ENCODE peak calls at places on chromosomes 7 and 10, in seven cellular contexts. B, G, F, N, O, R and A are unnamed samples.

GRCh38 chr7:123573896-123574467 is 16.4 kb upstream of the NDUFA5 start:
- DNase-seq in B (no peak), G (no peak), F (peak), N (no peak), O (no peak), R (no peak), A (no peak)

GRCh38 chr10:70715853-70716795 is 43.8 kb downstream of the ADAMTS14 start:
- DNase-seq in B (no peak), G (peak), F (peak), N (peak), O (peak), R (peak), A (no peak)

GRCh38 chr10:123576706-123577105 is 89.4 kb upstream of the GPR26 start:
- DNase-seq in B (no peak), G (no peak), F (no peak), N (no peak), O (no peak), R (no peak), A (no peak)

GRCh38 chr10:77248104-77248503 is 389.5 kb downstream of the KCNMA1 start:
- DNase-seq in B (no peak), G (no peak), F (no peak), N (peak), O (no peak), R (no peak), A (no peak)

GRCh38 chr10:17789396-17789795 is 19.8 kb upstream of the MRC1 start:
- DNase-seq in B (no peak), G (no peak), F (no peak), N (no peak), O (no peak), R (no peak), A (no peak)

GRCh38 chr7:156969972-156970420 is 20.5 kb downstream of the NOM1 start:
- DNase-seq in B (no peak), G (no peak), F (peak), N (peak), O (peak), R (no peak), A (no peak)

GRCh38 chr10:7526017-7526400 is 115.2 kb upstream of the SFMBT2 start:
- DNase-seq in B (no peak), G (no peak), F (no peak), N (peak), O (no peak), R (no peak), A (no peak)

GRCh38 chr10:60661627-60662026 is 116.7 kb upstream of the CDK1 start:
- DNase-seq in B (no peak), G (peak), F (peak), N (peak), O (no peak), R (no peak), A (no peak)

GRCh38 chr10:32349968-32350738 is 3.2 kb upstream of the EPC1 start:
- DNase-seq in B (no peak), G (no peak), F (no peak), N (no peak), O (no peak), R (no peak), A (no peak)

GRCh38 chr10:93397020-93397419 is 85.1 kb downstream of the MYOF start:
- DNase-seq in B (no peak), G (no peak), F (no peak), N (no peak), O (no peak), R (no peak), A (no peak)

GRCh38 chr7:64838691-64839090 is 44.5 kb downstream of the ZNF138 start:
- DNase-seq in B (no peak), G (no peak), F (no peak), N (no peak), O (no peak), R (no peak), A (no peak)

GRCh38 chr10:108204528-108205313 is 1040.2 kb upstream of the SORCS1 start:
- DNase-seq in B (no peak), G (peak), F (peak), N (peak), O (no peak), R (peak), A (no peak)

GRCh38 chr7:774161-775109 is 47.4 kb upstream of the PRKAR1B start:
- DNase-seq in B (peak), G (peak), F (peak), N (peak), O (peak), R (peak), A (no peak)
- TF ChIP-seq CTCF in B (peak), G (peak), F (peak), N (peak), O (peak), R (peak), A (peak)

DNA sequence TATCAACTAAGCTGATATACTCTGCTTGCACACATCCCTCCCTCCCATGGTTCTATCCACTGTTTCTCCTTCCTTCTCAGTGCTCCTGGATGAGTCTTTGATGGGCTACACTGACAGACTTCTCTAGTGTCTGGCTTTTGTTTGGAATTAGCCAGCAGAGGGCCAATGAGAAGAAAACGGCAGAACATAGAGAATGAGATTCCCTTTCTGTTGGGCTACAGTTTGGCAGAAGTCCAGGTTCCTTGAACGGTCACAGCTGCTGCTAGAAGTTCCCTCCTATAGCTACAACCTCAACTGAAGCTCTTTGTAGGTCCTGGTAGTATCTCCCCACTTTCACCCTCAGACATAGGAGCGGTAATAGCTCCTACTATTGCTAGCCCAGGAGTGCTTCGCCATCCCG is 251.1 kb upstream of the LRRN3 start:
- DNase-seq in B (no peak), G (peak), F (peak), N (peak), O (peak), R (no peak), A (peak)
- TF ChIP-seq CTCF in B (no peak), G (no peak), F (peak), N (peak), O (no peak), R (no peak), A (peak)

DNA sequence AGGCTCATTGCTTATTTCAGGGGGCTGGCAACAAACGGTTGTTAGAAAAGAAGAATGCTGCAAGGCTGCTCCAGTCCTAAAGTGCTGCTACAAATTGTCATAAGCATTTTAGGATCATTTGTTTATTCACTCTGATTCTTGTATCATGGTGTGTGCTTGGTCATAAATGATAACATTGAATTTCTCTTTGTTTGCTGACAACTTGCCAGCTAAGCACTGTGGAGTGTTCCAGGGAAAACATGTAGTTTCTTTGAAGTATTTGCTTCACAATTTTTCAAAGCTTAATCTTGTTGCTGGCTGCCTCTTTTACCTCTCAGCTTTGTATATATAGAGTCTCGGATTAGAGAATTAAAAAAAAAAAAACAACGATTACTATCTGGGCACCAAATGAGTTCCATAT is 263.0 kb downstream of the PHF14 start:
- DNase-seq in B (no peak), G (no peak), F (peak), N (no peak), O (no peak), R (no peak), A (no peak)
- TF ChIP-seq CTCF in B (no peak), G (no peak), F (no peak), N (no peak), O (no peak), R (no peak), A (no peak)

DNA sequence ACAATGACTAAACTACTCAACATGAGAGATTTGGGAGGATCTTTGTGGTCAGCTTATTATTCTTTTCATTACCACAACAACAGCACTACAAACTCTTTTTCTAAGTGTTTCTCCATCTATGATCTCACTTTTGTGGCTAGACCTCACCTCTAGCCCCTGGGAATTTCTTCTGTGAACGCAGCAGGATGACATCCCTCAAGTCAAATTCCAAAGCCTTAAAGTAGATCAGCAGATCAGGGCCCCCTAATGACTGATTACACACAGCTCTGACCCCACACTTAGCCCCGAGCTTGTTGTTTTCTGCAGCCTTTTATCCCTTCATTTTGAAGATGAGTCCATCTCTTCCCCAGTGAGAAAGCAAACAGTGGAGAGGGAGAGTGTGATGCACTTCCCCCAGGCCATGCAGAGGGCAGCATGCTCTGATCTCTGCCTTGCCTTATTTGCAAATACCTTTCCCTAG is 27.3 kb downstream of the TFAM start:
- DNase-seq in B (no peak), G (peak), F (peak), N (peak), O (no peak), R (no peak), A (no peak)
- TF ChIP-seq CTCF in B (no peak), G (no peak), F (peak), N (peak), O (no peak), R (no peak), A (peak)

GRCh38 chr7:107046511-107047259 is 2.2 kb downstream of the PRKAR2B start:
- DNase-seq in B (no peak), G (no peak), F (no peak), N (no peak), O (peak), R (no peak), A (no peak)
- TF ChIP-seq CTCF in B (no peak), G (no peak), F (no peak), N (no peak), O (no peak), R (no peak), A (no peak)

GRCh38 chr7:136183981-136184380 is 206.8 kb upstream of the MTPN start:
- DNase-seq in B (no peak), G (no peak), F (peak), N (peak), O (no peak), R (no peak), A (no peak)
- TF ChIP-seq CTCF in B (no peak), G (no peak), F (peak), N (peak), O (no peak), R (no peak), A (peak)

GRCh38 chr10:48305905-48306264 is 592 bp upstream of the MAPK8 start:
- DNase-seq in B (no peak), G (no peak), F (no peak), N (no peak), O (peak), R (no peak), A (no peak)

GRCh38 chr10:48307584-48307983 is 1.1 kb downstream of the MAPK8 start:
- DNase-seq in B (no peak), G (no peak), F (no peak), N (no peak), O (peak), R (no peak), A (no peak)

GRCh38 chr10:48306265-48306869 is at the start of gene MAPK8:
- DNase-seq in B (peak), G (peak), F (peak), N (peak), O (peak), R (peak), A (peak)

GRCh38 chr10:48306870-48307531 is 524 bp downstream of the MAPK8 start:
- DNase-seq in B (peak), G (peak), F (peak), N (peak), O (peak), R (peak), A (no peak)

GRCh38 chr10:48309711-48310226 is 3.3 kb downstream of the MAPK8 start:
- DNase-seq in B (no peak), G (peak), F (peak), N (no peak), O (peak), R (no peak), A (no peak)
- TF ChIP-seq CTCF in B (peak), G (peak), F (no peak), N (peak), O (no peak), R (no peak), A (peak)